ENCODE peak calls at places on chromosomes 1 and 21, in seven cellular contexts. R, L, K, O, F, B and A are unnamed samples. For H3K9me3, the result is how much of the 10 kb centered on the place peaks cover.

GRCh38 chr1:177069489-177069888 is 95.0 kb downstream of the ASTN1 start:
- DNase-seq in R (no peak), L (no peak), K (no peak), O (no peak), F (no peak), B (no peak), A (no peak)

GRCh38 chr1:64901663-64902062 is 64.7 kb downstream of the JAK1 start:
- DNase-seq in R (no peak), L (no peak), K (no peak), O (no peak), F (no peak), B (no peak), A (no peak)

GRCh38 chr1:217139513-217139912 is 416.3 kb upstream of the ESRRG start:
- DNase-seq in R (peak), L (no peak), K (no peak), O (no peak), F (peak), B (no peak), A (peak)

GRCh38 chr1:207202480-207202879 is 98.4 kb downstream of the C4BPA start:
- DNase-seq in R (no peak), L (no peak), K (no peak), O (no peak), F (no peak), B (no peak), A (no peak)

GRCh38 chr21:41167348-41168342 is at the start of gene BACE2:
- DNase-seq in R (peak), L (peak), K (peak), O (peak), F (peak), B (peak), A (peak)

GRCh38 chr1:241787691-241788090 is 60.3 kb upstream of the EXO1 start:
- DNase-seq in R (no peak), L (no peak), K (no peak), O (no peak), F (no peak), B (no peak), A (no peak)

GRCh38 chr1:27606708-27607238 is 2.8 kb upstream of the AHDC1 start:
- DNase-seq in R (no peak), L (no peak), K (no peak), O (no peak), F (no peak), B (no peak), A (peak)

GRCh38 chr1:89870998-89871397 is 50.2 kb downstream of the LRRC8D start:
- DNase-seq in R (no peak), L (no peak), K (no peak), O (no peak), F (no peak), B (no peak), A (no peak)

GRCh38 chr1:228265167-228265566 is 57.3 kb downstream of the OBSCN start:
- DNase-seq in R (no peak), L (no peak), K (no peak), O (no peak), F (no peak), B (no peak), A (no peak)

GRCh38 chr1:165898837-165899236 is 71.4 kb downstream of the UCK2 start:
- DNase-seq in R (peak), L (no peak), K (no peak), O (no peak), F (peak), B (no peak), A (no peak)

GRCh38 chr1:235408503-235408960 is 41.3 kb downstream of the TBCE start:
- DNase-seq in R (no peak), L (no peak), K (no peak), O (no peak), F (no peak), B (peak), A (no peak)

GRCh38 chr1:24570265-24571125 is 14.6 kb downstream of the NCMAP start:
- DNase-seq in R (no peak), L (no peak), K (no peak), O (no peak), F (no peak), B (no peak), A (no peak)

GRCh38 chr1:244444854-244445253 is 6.9 kb downstream of the ADSS2 start:
- DNase-seq in R (no peak), L (no peak), K (no peak), O (no peak), F (no peak), B (no peak), A (no peak)

GRCh38 chr1:181090653-181091126 is 2.2 kb downstream of the IER5 start:
- DNase-seq in R (no peak), L (no peak), K (no peak), O (no peak), F (no peak), B (no peak), A (no peak)

GRCh38 chr1:84834419-84835064 is 58.5 kb downstream of the LPAR3 start:
- DNase-seq in R (no peak), L (peak), K (no peak), O (no peak), F (no peak), B (no peak), A (no peak)

GRCh38 chr1:232576537-232576936 is 53.4 kb downstream of the SIPA1L2 start:
- DNase-seq in R (no peak), L (no peak), K (no peak), O (no peak), F (no peak), B (no peak), A (no peak)

GRCh38 chr21:39612233-39613028 is at the start of gene B3GALT5:
- DNase-seq in R (peak), L (peak), K (no peak), O (no peak), F (no peak), B (no peak), A (peak)

GRCh38 chr1:214709241-214709640 is 106.2 kb downstream of the CENPF start:
- DNase-seq in R (no peak), L (no peak), K (no peak), O (no peak), F (no peak), B (no peak), A (no peak)

GRCh38 chr1:221093903-221094865 is 214.9 kb downstream of the HLX start:
- DNase-seq in R (peak), L (no peak), K (no peak), O (no peak), F (no peak), B (no peak), A (no peak)

GRCh38 chr1:23673086-23673813 is 18.4 kb upstream of the RPL11 start:
- DNase-seq in R (peak), L (peak), K (no peak), O (no peak), F (peak), B (peak), A (no peak)

GRCh38 chr1:50305808-50306207 is 117.4 kb downstream of the DMRTA2 start:
- DNase-seq in R (no peak), L (no peak), K (no peak), O (no peak), F (no peak), B (no peak), A (no peak)

GRCh38 chr1:203268901-203269653 is 36.2 kb upstream of the BTG2 start:
- DNase-seq in R (peak), L (peak), K (no peak), O (no peak), F (no peak), B (no peak), A (no peak)

GRCh38 chr1:234579967-234580366 is 30.0 kb downstream of the IRF2BP2 start:
- DNase-seq in R (no peak), L (no peak), K (no peak), O (no peak), F (no peak), B (no peak), A (no peak)

GRCh38 chr1:86750076-86750475 is 45.7 kb downstream of the SH3GLB1 start:
- DNase-seq in R (no peak), L (no peak), K (no peak), O (no peak), F (no peak), B (no peak), A (no peak)

GRCh38 chr1:203934027-203934426 is 72.6 kb downstream of the SNRPE start:
- DNase-seq in R (no peak), L (no peak), K (no peak), O (no peak), F (no peak), B (no peak), A (no peak)

GRCh38 chr1:196444628-196445027 is 163.6 kb downstream of the KCNT2 start:
- DNase-seq in R (no peak), L (no peak), K (no peak), O (no peak), F (no peak), B (no peak), A (no peak)

DNA sequence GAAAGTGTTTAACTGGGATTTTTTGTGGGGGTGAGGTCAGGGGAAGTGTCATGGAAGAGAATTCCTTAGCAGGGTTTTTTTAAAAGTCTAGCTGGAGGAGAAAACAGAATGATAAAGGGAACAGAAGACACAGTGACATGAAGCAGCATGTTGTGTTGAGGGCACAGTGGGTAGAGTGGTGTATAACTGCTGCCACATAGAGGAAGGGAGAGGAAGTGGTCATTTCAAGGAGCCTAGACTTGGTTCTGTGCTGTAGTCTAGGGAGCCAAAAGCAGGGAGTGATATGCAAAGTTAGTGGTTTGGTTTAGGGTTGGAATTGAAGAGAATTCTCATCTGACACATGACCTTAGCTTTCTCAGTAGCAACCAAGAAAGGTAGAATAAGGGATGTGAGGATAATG is 10.2 kb downstream of the EEIG2 start:
- DNase-seq in R (peak), L (no peak), K (no peak), O (no peak), F (no peak), B (no peak), A (no peak)
- TF ChIP-seq CTCF in R (peak), L (peak), K (peak), O (no peak), F (peak), B (peak), A (no peak)

GRCh38 chr1:152148051-152148450 is 11.0 kb downstream of the RPTN start:
- DNase-seq in R (no peak), L (no peak), K (no peak), O (no peak), F (no peak), B (no peak), A (no peak)
- H3K9me3 ChIP-seq in R (under half), L (under half), K (under half), O (under half), F (under half), B (under half), A (under half)

GRCh38 chr21:16072176-16072575 is 342.4 kb downstream of the USP25 start:
- DNase-seq in R (no peak), L (no peak), K (no peak), O (no peak), F (no peak), B (no peak), A (no peak)

GRCh38 chr21:16070207-16070651 is 340.4 kb downstream of the USP25 start:
- DNase-seq in R (peak), L (no peak), K (no peak), O (no peak), F (no peak), B (no peak), A (no peak)

GRCh38 chr21:16072692-16073091 is 342.9 kb downstream of the USP25 start:
- DNase-seq in R (no peak), L (no peak), K (no peak), O (no peak), F (no peak), B (no peak), A (no peak)

GRCh38 chr21:16071082-16071481 is 341.3 kb downstream of the USP25 start:
- DNase-seq in R (no peak), L (no peak), K (no peak), O (peak), F (no peak), B (no peak), A (no peak)

DNA sequence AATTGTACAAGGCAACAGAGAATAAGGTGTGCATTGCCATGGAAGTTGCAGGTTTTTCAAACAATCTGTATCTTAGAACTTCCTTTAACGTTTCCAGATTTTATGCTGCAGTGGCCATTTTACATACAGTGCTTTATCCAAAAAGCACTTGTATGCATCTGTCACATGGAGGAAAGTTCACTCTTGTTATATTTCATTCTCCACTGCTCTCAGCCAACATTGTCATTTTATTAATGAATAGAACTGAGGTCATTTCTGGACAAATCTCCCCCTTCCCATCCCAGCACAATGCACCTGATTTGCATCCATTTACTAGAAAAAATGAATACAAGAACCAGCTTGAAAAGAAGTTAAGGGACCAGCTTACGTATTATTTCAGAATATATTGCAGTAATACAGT is 342.0 kb downstream of the USP25 start:
- DNase-seq in R (no peak), L (no peak), K (no peak), O (no peak), F (no peak), B (no peak), A (no peak)
- H3K4me3 ChIP-seq in R (no peak), L (no peak), K (no peak), O (peak), F (no peak), B (no peak), A (no peak)

DNA sequence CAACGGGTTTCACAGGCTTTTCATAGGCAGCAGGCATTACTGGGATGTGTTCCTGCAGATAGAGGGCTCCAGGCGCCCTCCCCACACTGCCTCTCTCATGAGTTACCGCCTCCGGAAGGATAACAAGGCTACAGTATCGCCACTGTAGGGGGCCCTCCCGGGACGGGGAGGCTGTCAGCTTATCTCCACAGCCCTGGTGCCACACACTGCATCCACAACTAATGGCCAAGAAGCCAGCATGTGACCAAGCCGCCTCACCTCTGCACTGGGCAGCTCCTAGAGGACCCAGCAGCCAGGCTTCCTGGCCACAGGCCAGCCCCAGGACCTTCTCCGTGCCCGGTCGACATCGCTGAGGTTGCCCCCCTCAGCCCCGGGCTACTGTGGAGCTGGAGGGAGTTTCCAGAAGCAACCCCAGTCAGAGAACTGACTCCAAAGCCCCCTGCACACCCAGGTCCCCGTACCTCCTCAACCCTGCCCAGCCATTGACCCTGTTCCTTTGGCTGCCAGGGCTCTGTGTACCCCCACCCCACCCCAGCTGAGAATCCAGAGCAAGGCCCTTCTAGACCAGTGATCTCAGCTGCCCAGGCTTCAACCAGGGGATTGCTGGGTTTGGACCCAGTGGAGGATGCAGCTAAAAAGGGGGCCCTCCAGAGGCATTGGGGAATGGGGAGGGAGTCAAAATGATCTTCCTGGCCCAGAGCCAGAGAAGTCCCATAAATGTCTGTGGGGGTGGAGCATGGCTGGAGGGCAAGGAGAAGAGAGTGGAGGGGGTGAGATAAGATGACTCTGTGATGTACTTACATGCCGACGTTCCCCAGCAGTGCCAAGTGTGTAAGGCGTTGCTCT is 45.0 kb downstream of the NEK2 start:
- DNase-seq in R (peak), L (no peak), K (no peak), O (peak), F (peak), B (no peak), A (no peak)
- TF ChIP-seq CTCF in R (peak), L (no peak), K (no peak), O (no peak), F (peak), B (no peak), A (no peak)